ENCODE peak calls at places on chromosomes 4 and X, in five cellular contexts. U is GM12891, N is NCI-H774, I is GM04503, X is SW480. O is an unnamed sample.

GRCh38 chr4:123415977-123416376 is 19.4 kb downstream of the SPRY1 start:
- DNase-seq in U (no peak), N (no peak), I (peak; percentile 44), X (peak; percentile 2), O (no peak)

GRCh38 chr4:71026086-71026485 is 32.6 kb downstream of the DCK start:
- DNase-seq in U (no peak), N (no peak), I (peak; percentile 49), X (no peak), O (peak; percentile 6)

GRCh38 chr4:186192068-186192751 is 843 bp downstream of the CYP4V2 start:
- DNase-seq in U (no peak), N (no peak), I (no peak), X (peak; percentile 57), O (peak; percentile 2)

GRCh38 chr4:6621556-6621927 is 18.9 kb upstream of the MRFAP1 start:
- DNase-seq in U (no peak), N (no peak), I (no peak), X (no peak), O (no peak)

GRCh38 chrX:9390121-9390520 is 74.7 kb upstream of the TBL1X start:
- DNase-seq in U (no peak), N (no peak), I (no peak), X (no peak), O (no peak)

GRCh38 chr4:85398276-85398675 is 76.7 kb upstream of the ARHGAP24 start:
- DNase-seq in U (no peak), N (no peak), I (no peak), X (no peak), O (no peak)

GRCh38 chr4:2785613-2786012 is 7.3 kb upstream of the SH3BP2 start:
- DNase-seq in U (no peak), N (no peak), I (no peak), X (no peak), O (no peak)

GRCh38 chrX:73289039-73289438 is 74.4 kb upstream of the NAP1L2 start:
- DNase-seq in U (no peak), N (no peak), I (no peak), X (no peak), O (no peak)

GRCh38 chr4:125085-125820 is 952 bp downstream of the ZNF718 start:
- DNase-seq in U (no peak), N (peak; percentile 22), I (peak; percentile 3), X (peak; percentile 12), O (no peak)

GRCh38 chr4:88765729-88766128 is 68.1 kb upstream of the NAP1L5 start:
- DNase-seq in U (no peak), N (no peak), I (peak; percentile 76), X (peak; percentile 21), O (no peak)

GRCh38 chr4:152380185-152380584 is 155.7 kb downstream of the FBXW7 start:
- DNase-seq in U (no peak), N (no peak), I (no peak), X (no peak), O (no peak)

GRCh38 chrX:23667239-23668177 is at the start of gene PRDX4:
- DNase-seq in U (peak; percentile 52), N (peak; percentile 75), I (peak; percentile 35), X (peak; percentile 86), O (peak; percentile 49)

GRCh38 chr4:304987-305680 is at the start of gene ZNF732:
- DNase-seq in U (no peak), N (no peak), I (no peak), X (no peak), O (no peak)

GRCh38 chr4:147901388-147901787 is 169.5 kb downstream of the ARHGAP10 start:
- DNase-seq in U (no peak), N (no peak), I (no peak), X (no peak), O (no peak)

GRCh38 chr4:13541720-13542576 is 2.4 kb downstream of the NKX3-2 start:
- DNase-seq in U (no peak), N (no peak), I (no peak), X (no peak), O (no peak)

GRCh38 chrX:53795583-53795982 is 109.1 kb upstream of the HUWE1 start:
- DNase-seq in U (no peak), N (no peak), I (no peak), X (no peak), O (no peak)

GRCh38 chrX:85504381-85504780 is 124.9 kb upstream of the POF1B start:
- DNase-seq in U (no peak), N (no peak), I (no peak), X (no peak), O (no peak)

GRCh38 chrX:68571292-68572256 is 72.7 kb downstream of the YIPF6 start:
- DNase-seq in U (no peak), N (no peak), I (peak; percentile 16), X (peak; percentile 46), O (no peak)

GRCh38 chr4:77845400-77845799 is 17.2 kb upstream of the MRPL1 start:
- DNase-seq in U (no peak), N (no peak), I (no peak), X (no peak), O (no peak)

GRCh38 chr4:142959156-142959555 is 113.1 kb upstream of the INPP4B start:
- DNase-seq in U (no peak), N (no peak), I (no peak), X (peak; percentile 89), O (no peak)

GRCh38 chr4:182448281-182449151 is 205.3 kb downstream of the TENM3 start:
- DNase-seq in U (peak; percentile 55), N (peak; percentile 72), I (peak; percentile 49), X (no peak), O (peak; percentile 88)

GRCh38 chr4:141192564-141192963 is 28.1 kb upstream of the ZNF330 start:
- DNase-seq in U (no peak), N (no peak), I (no peak), X (no peak), O (no peak)

GRCh38 chrX:103774070-103774642 is 2.5 kb upstream of the PLP1 start:
- DNase-seq in U (no peak), N (no peak), I (no peak), X (peak; percentile 37), O (no peak)

GRCh38 chrX:11049976-11050375 is 61.2 kb upstream of the HCCS start:
- DNase-seq in U (no peak), N (no peak), I (no peak), X (no peak), O (no peak)

GRCh38 chrX:19514791-19515614 is at the start of gene MAP3K15:
- DNase-seq in U (peak; percentile 32), N (peak; percentile 6), I (no peak), X (peak; percentile 58), O (peak; percentile 6)

GRCh38 chr4:184368290-184368689 is 106.1 kb downstream of the IRF2 start:
- DNase-seq in U (no peak), N (no peak), I (no peak), X (no peak), O (no peak)

GRCh38 chr4:5893013-5893580 is at the start of gene CRMP1:
- DNase-seq in U (no peak), N (peak; percentile 81), I (no peak), X (no peak), O (no peak)

GRCh38 chrX:131881194-131881593 is 141.9 kb upstream of the STK26 start:
- DNase-seq in U (no peak), N (no peak), I (no peak), X (no peak), O (no peak)

GRCh38 chr4:47442980-47443379 is 20.5 kb downstream of the COMMD8 start:
- DNase-seq in U (no peak), N (no peak), I (no peak), X (no peak), O (no peak)

GRCh38 chrX:87402256-87402655 is 115.3 kb upstream of the KLHL4 start:
- DNase-seq in U (no peak), N (no peak), I (no peak), X (no peak), O (no peak)

O was measured in DMS153.